ENCODE peak calls at places on chromosomes 11 and 22, in eight cellular contexts. O, V, C, R, W, G, A and B are unnamed samples.

GRCh38 chr11:117052196-117053149 is 45.8 kb downstream of the SIK3 start:
- DNase-seq in O (no peak), V (no peak), C (no peak), R (no peak), W (no peak), G (no peak), A (no peak), B (no peak)

GRCh38 chr11:118304809-118305248 is 299 bp downstream of the CD3E start:
- DNase-seq in O (no peak), V (no peak), C (no peak), R (peak; percentile 37), W (no peak), G (no peak), A (no peak), B (no peak)

GRCh38 chr22:29450222-29450621 is 11.8 kb downstream of the RFPL1 start:
- DNase-seq in O (no peak), V (no peak), C (no peak), R (no peak), W (no peak), G (no peak), A (no peak), B (no peak)

GRCh38 chr11:13168281-13168680 is 109.3 kb upstream of the BMAL1 start:
- DNase-seq in O (no peak), V (no peak), C (no peak), R (no peak), W (no peak), G (no peak), A (no peak), B (no peak)

GRCh38 chr11:120675171-120675570 is 163.6 kb downstream of the GRIK4 start:
- DNase-seq in O (no peak), V (no peak), C (no peak), R (no peak), W (no peak), G (no peak), A (no peak), B (no peak)

GRCh38 chr22:48382197-48382596 is 1445.5 kb downstream of the BRD1 start:
- DNase-seq in O (no peak), V (no peak), C (no peak), R (no peak), W (no peak), G (no peak), A (no peak), B (no peak)

GRCh38 chr11:9070740-9071476 is 20.5 kb downstream of the SCUBE2 start:
- DNase-seq in O (no peak), V (no peak), C (no peak), R (no peak), W (no peak), G (no peak), A (no peak), B (no peak)

GRCh38 chr11:119125849-119126248 is 4.5 kb downstream of the HINFP start:
- DNase-seq in O (no peak), V (no peak), C (no peak), R (no peak), W (no peak), G (no peak), A (no peak), B (no peak)

GRCh38 chr11:17498058-17498457 is 21.4 kb upstream of the ABCC8 start:
- DNase-seq in O (no peak), V (peak; percentile 30), C (no peak), R (no peak), W (no peak), G (no peak), A (no peak), B (no peak)

GRCh38 chr11:65431452-65432132 is 9.0 kb downstream of the NEAT1 start:
- DNase-seq in O (no peak), V (no peak), C (no peak), R (peak; percentile 42), W (no peak), G (no peak), A (no peak), B (peak; percentile 22)

GRCh38 chr11:73346186-73346935 is 29.8 kb upstream of the RELT start:
- DNase-seq in O (no peak), V (no peak), C (no peak), R (no peak), W (no peak), G (no peak), A (no peak), B (no peak)